ENCODE peak calls at places on chromosomes 5 and 9, in five cellular contexts. P is GM12878, B is K562, O is HepG2, G is upper lobe of left lung. S is an unnamed sample. For H3K27me3 and H3K9me3, the result is how much of the 10 kb centered on the place peaks cover.

GRCh38 chr9:122228191-122228905 is 409 bp downstream of the LHX6 start:
- ATAC-seq in P (no peak), O (peak), G (no peak), B (peak), S (peak)

GRCh38 chr5:121292664-121293063 is 559.0 kb upstream of the FTMT start:
- ATAC-seq in B (no peak), O (no peak), G (no peak), P (no peak), S (no peak)

GRCh38 chr5:16721151-16722102 is 104.6 kb upstream of the RETREG1 start:
- ATAC-seq in P (peak), O (peak), G (peak), B (no peak), S (no peak)

GRCh38 chr5:116872986-116873385 is 298.4 kb upstream of the SEMA6A start:
- ATAC-seq in O (no peak), P (no peak), B (no peak), G (no peak), S (no peak)

GRCh38 chr9:77177894-77178794 is 810 bp downstream of the VPS13A start:
- ATAC-seq in G (peak), B (peak), O (peak), P (peak), S (peak)

GRCh38 chr5:171649002-171649401 is 136.6 kb upstream of the SMIM23 start:
- ATAC-seq in O (no peak), G (no peak), P (no peak), B (peak), S (no peak)

GRCh38 chr9:135155396-135155795 is 67.9 kb downstream of the OLFM1 start:
- ATAC-seq in G (no peak), B (no peak), O (no peak), P (no peak), S (no peak)

GRCh38 chr5:78458843-78459242 is 98.4 kb downstream of the SCAMP1 start:
- ATAC-seq in O (no peak), G (no peak), B (no peak), P (peak), S (no peak)

GRCh38 chr9:4640027-4640426 is 22.1 kb upstream of the PLPP6 start:
- ATAC-seq in O (peak), P (peak), G (no peak), B (peak), S (no peak)

GRCh38 chr9:5892456-5893133 is 1.9 kb downstream of the MLANA start:
- ATAC-seq in P (no peak), G (no peak), B (peak), O (no peak), S (no peak)

GRCh38 chr5:102958481-102959011 is 161.4 kb downstream of the GIN1 start:
- ATAC-seq in P (no peak), G (peak), O (no peak), B (no peak), S (no peak)

DNA sequence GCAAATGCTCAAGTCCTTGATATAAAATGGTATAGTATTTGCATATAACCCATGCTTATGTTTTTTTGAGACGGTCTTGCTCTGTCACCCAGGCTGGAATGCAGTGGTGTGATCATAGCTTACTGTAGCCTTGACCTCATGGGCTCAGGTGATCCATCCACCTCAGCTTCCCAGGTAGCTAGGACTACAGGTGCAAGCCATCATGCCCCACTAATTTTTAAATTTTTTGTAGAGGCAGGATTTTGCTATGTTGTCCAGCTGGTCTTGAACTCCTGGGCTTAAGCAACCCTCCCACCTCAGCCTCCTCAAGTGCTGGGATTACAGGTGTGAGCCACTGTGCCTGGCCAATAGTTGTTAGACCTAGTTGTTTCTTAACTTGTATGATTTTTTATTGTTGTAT is 17.3 kb downstream of the SLC36A3 start:
- ATAC-seq in G (no peak), P (no peak), B (no peak), O (no peak), S (no peak)
- H3K27me3 ChIP-seq in G (under half), P (under half), B (under half), O (under half), S (under half)

GRCh38 chr9:129811967-129812363 is 9.0 kb downstream of the TOR1B start:
- ATAC-seq in G (no peak), B (no peak), O (no peak), P (peak), S (no peak)
- TF ChIP-seq EP300 in G (no peak), B (no peak), O (no peak), P (no peak), S (no peak)

GRCh38 chr9:74173284-74173683 is 323.9 kb upstream of the RORB start:
- ATAC-seq in P (peak), B (no peak), G (no peak), O (no peak), S (no peak)
- H3K9me3 ChIP-seq in P (under half), B (under half), G (under half), O (under half), S (under half)

GRCh38 chr5:124111886-124112285 is 599.9 kb downstream of the CSNK1G3 start:
- ATAC-seq in O (no peak), G (no peak), B (no peak), P (no peak), S (no peak)
- H3K27me3 ChIP-seq in O (under half), G (under half), B (under half), P (under half), S (under half)